ENCODE peak calls at places on chromosomes 13 and 19, in five cellular contexts. Z, J, D, Q and L are unnamed samples. For H3K4me1, the result is how much of the 10 kb centered on the place peaks cover.

GRCh38 chr13:48527955-48528354 is 4.9 kb downstream of the RCBTB2 start:
- DNase-seq in Q (no peak), D (no peak), J (no peak), Z (no peak), L (no peak)

GRCh38 chr19:55158848-55159793 is 1.6 kb upstream of the TNNI3 start:
- DNase-seq in D (no peak), J (no peak), Z (no peak), Q (no peak), L (no peak)

GRCh38 chr19:4517451-4518057 is 732 bp downstream of the PLIN4 start:
- DNase-seq in J (no peak), Z (no peak), Q (no peak), D (no peak), L (no peak)

GRCh38 chr13:112779856-112780604 is 90.2 kb downstream of the ATP11A start:
- DNase-seq in D (no peak), Z (peak), J (no peak), Q (no peak), L (no peak)

GRCh38 chr19:23673132-23673531 is 13.9 kb downstream of the ZNF675 start:
- DNase-seq in Q (no peak), J (no peak), D (no peak), Z (no peak), L (no peak)

GRCh38 chr19:46478356-46478986 is 7.1 kb upstream of the PNMA8A start:
- DNase-seq in Z (no peak), Q (no peak), J (no peak), D (peak), L (no peak)

GRCh38 chr19:41701401-41702075 is 6.9 kb upstream of the CEACAM5 start:
- DNase-seq in J (no peak), Z (peak), D (peak), Q (peak), L (peak)

GRCh38 chr19:15427350-15427700 is 8.5 kb upstream of the AKAP8L start:
- DNase-seq in Z (no peak), Q (peak), J (no peak), D (no peak), L (no peak)

GRCh38 chr13:49436890-49437289 is 7.0 kb downstream of the CAB39L start:
- DNase-seq in D (no peak), J (no peak), Z (no peak), Q (no peak), L (no peak)

GRCh38 chr19:41997121-41997850 is 3.3 kb upstream of the ATP1A3 start:
- DNase-seq in Z (peak), J (no peak), D (peak), Q (no peak), L (peak)

GRCh38 chr13:19634129-19634740 is 776 bp downstream of the MPHOSPH8 start:
- DNase-seq in Z (peak), J (no peak), D (peak), Q (no peak), L (peak)

GRCh38 chr19:17441241-17442135 is 7.0 kb downstream of the TMEM221 start:
- DNase-seq in Z (no peak), Q (no peak), D (peak), J (no peak), L (no peak)

GRCh38 chr19:35767288-35768081 is 7.9 kb upstream of the ARHGAP33 start:
- DNase-seq in Z (no peak), Q (no peak), J (no peak), D (peak), L (no peak)

GRCh38 chr13:30863231-30863630 is 42.8 kb upstream of the MEDAG start:
- DNase-seq in D (peak), Q (no peak), Z (no peak), J (no peak), L (no peak)

GRCh38 chr13:99766641-99767045 is 204.9 kb downstream of the ZIC5 start:
- DNase-seq in Q (no peak), Z (no peak), D (peak), J (no peak), L (no peak)

GRCh38 chr19:16076958-16077611 is 790 bp downstream of the TPM4 start:
- DNase-seq in J (peak), D (peak), Q (peak), Z (peak), L (peak)

GRCh38 chr13:29527916-29528315 is 67.6 kb downstream of the SLC7A1 start:
- DNase-seq in D (no peak), Q (no peak), Z (no peak), J (no peak), L (no peak)

GRCh38 chr19:58400638-58400915 is 5.1 kb downstream of the RNF225 start:
- DNase-seq in Q (no peak), Z (no peak), J (no peak), D (no peak), L (no peak)

GRCh38 chr13:27985600-27985999 is 2.9 kb downstream of the URAD start:
- DNase-seq in Z (no peak), Q (no peak), D (no peak), J (no peak), L (no peak)

GRCh38 chr13:56201834-56202233 is 938.9 kb upstream of the PRR20A start:
- DNase-seq in Z (no peak), D (peak), Q (no peak), J (no peak), L (no peak)

GRCh38 chr19:45769821-45770191 is 754 bp upstream of the SIX5 start:
- DNase-seq in J (no peak), Q (peak), D (peak), Z (peak), L (peak)

GRCh38 chr13:108070925-108071324 is 144.4 kb downstream of the LIG4 start:
- DNase-seq in D (peak), Q (no peak), Z (no peak), J (no peak), L (no peak)

GRCh38 chr13:45472171-45472705 is 7.5 kb downstream of the COG3 start:
- DNase-seq in D (no peak), Z (no peak), J (no peak), Q (no peak), L (no peak)

GRCh38 chr19:45558399-45558878 is 26.2 kb downstream of the OPA3 start:
- DNase-seq in Z (peak), Q (peak), J (no peak), D (peak), L (peak)

GRCh38 chr19:30224689-30225606 is 147.2 kb upstream of the ZNF536 start:
- DNase-seq in Z (no peak), Q (no peak), D (peak), J (no peak), L (no peak)

GRCh38 chr19:14035706-14036105 is 4.1 kb downstream of the IL27RA start:
- DNase-seq in D (no peak), Q (no peak), Z (no peak), J (no peak), L (no peak)

GRCh38 chr19:801030-801860 is 4.0 kb downstream of the PTBP1 start:
- DNase-seq in J (no peak), Z (peak), Q (no peak), D (peak), L (peak)

GRCh38 chr19:531753-532571 is at the start of gene CDC34:
- DNase-seq in Q (no peak), D (no peak), J (no peak), Z (no peak), L (peak)

GRCh38 chr19:2291185-2291751 is 9.3 kb upstream of the PEAK3 start:
- DNase-seq in D (peak), Q (peak), Z (no peak), J (no peak), L (no peak)

GRCh38 chr13:113672002-113672651 is 5.1 kb downstream of the GRK1 start:
- DNase-seq in J (no peak), D (no peak), Z (no peak), Q (peak), L (no peak)

GRCh38 chr19:3699071-3699740 is 1.1 kb downstream of the PIP5K1C start:
- DNase-seq in Z (no peak), D (no peak), Q (peak), J (no peak), L (peak)

GRCh38 chr19:8358948-8359347 is 5.0 kb upstream of the ANGPTL4 start:
- DNase-seq in J (no peak), Q (peak), D (no peak), Z (no peak), L (no peak)
- TF ChIP-seq POLR2AphosphoS5 in J (no peak), Q (no peak), D (no peak), Z (no peak), L (no peak)

GRCh38 chr19:18495204-18495911 is 26.5 kb downstream of the ELL start:
- DNase-seq in D (no peak), J (no peak), Z (no peak), Q (peak), L (no peak)
- H3K4me1 ChIP-seq in D (under half), J (under half), Z (half or more), Q (half or more), L (half or more)

DNA sequence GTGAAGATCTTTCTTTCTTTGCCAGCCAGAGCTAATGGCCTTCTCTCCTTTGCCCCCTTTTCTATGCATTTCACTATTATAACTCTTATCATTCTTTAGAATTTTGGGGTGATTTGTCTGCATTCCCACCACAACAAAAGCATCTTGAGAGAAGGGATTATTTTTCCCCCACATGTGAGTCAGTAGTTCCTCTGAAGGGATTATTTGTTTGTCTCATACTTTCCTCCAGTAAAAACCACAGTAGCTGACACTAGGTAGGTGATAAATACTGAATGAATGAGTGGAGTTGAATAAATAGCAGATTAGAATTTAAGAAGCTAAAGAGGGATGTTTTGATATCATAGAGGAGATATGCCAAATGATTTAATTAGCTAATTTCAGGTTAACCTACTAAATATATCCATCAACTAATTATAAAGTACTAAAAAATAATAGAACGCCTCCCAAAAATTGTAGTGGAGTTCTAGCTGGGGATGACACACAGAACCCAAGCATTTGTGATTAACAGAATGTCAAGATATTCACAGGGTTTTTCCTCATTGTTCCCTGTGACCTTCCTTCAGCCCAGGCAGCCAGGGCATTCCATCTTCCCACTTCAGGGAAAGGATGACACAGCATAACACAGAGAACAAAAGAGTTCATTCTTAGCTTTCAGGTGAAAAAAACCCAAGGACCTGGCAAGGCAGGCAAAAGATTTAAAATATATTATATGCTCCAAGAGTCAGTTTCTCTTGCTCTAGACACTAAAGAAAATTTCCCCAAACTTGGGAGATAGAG is 3.5 kb upstream of the TBC1D4 start:
- DNase-seq in J (no peak), D (peak), Z (no peak), Q (no peak), L (no peak)
- H3K27ac ChIP-seq in J (peak), D (no peak), Z (no peak), Q (no peak), L (no peak)

GRCh38 chr13:51932231-51932630 is 70.5 kb downstream of the CCDC70 start:
- DNase-seq in D (no peak), J (no peak), Z (no peak), Q (no peak), L (no peak)

GRCh38 chr13:51935326-51936171 is 73.8 kb downstream of the CCDC70 start:
- DNase-seq in D (peak), Q (no peak), J (no peak), Z (peak), L (peak)

GRCh38 chr13:51931606-51932005 is 69.8 kb downstream of the CCDC70 start:
- DNase-seq in Z (no peak), Q (no peak), D (no peak), J (no peak), L (no peak)

GRCh38 chr13:51934461-51935087 is 72.8 kb downstream of the CCDC70 start:
- DNase-seq in Z (no peak), D (no peak), Q (no peak), J (no peak), L (no peak)

GRCh38 chr13:51933466-51934058 is 71.8 kb downstream of the CCDC70 start:
- DNase-seq in Z (no peak), J (no peak), Q (no peak), D (no peak), L (no peak)
- TF ChIP-seq POLR2AphosphoS5 in Z (no peak), J (no peak), Q (no peak), D (no peak), L (no peak)

DNA sequence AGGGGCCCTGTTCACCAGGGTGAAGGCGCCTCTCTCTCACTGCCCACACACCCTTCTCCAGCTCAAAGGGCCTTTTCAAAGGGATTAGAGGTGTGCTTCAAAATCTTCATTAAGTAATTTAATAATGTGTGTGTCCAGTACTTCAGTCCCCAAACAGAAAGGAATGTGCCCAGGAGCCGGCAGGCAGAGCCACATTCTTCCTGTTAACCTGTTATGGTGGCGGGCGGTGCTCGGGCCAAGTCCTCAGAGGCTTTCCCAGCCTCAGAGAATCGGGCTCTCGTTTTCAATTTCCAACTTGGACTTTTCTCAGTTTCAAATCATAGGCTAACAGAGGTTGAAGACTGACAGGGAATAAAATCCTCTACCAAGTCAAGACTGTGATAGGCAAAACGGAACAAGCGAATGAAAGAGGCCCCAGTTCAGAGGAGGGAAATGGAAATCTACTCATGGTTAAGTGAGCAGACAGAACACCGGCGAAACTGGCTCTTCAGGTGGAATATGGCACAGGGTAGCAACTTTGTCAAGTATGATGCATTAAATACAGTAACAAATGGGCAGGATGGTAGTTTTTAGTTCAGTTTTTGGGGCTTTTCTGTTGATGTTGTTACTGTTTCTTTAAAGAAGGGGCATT is 68.6 kb downstream of the FOXO1 start:
- DNase-seq in Z (peak), Q (no peak), J (no peak), D (peak), L (no peak)
- H3K4me1 ChIP-seq in Z (half or more), Q (half or more), J (under half), D (half or more), L (under half)